ENCODE peak calls at places on chromosomes 4 and X, in six cellular contexts. H is left ventricle myocardium inferior, C is neuronal stem cell, J is heart left ventricle, A is thoracic aorta, F is cardiac muscle cell. S is an unnamed sample. For H3K36me3 and H3K27me3, the result is how much of the 10 kb centered on the place peaks cover.

GRCh38 chr4:90137545-90137944 is 10.4 kb downstream of the CCSER1 start:
- DNase-seq in H (no peak), C (no peak), J (no peak), A (no peak), F (no peak), S (no peak)

GRCh38 chr4:36385951-36386561 is 104.6 kb downstream of the DTHD1 start:
- DNase-seq in H (no peak), C (no peak), J (no peak), A (no peak), F (no peak), S (no peak)

GRCh38 chrX:18875256-18875878 is 108.5 kb downstream of the PHKA2 start:
- DNase-seq in H (no peak), C (no peak), J (no peak), A (no peak), F (no peak), S (no peak)

GRCh38 chrX:107710617-107711391 is 64.8 kb downstream of the TSC22D3 start:
- DNase-seq in H (no peak), C (peak), J (no peak), A (no peak), F (peak), S (peak)

GRCh38 chrX:49190783-49191032 is 4.5 kb upstream of the PRICKLE3 start:
- DNase-seq in H (no peak), C (no peak), J (no peak), A (no peak), F (no peak), S (peak)

GRCh38 chr4:112348488-112349158 is 51.5 kb downstream of the ALPK1 start:
- DNase-seq in H (peak), C (peak), J (peak), A (no peak), F (peak), S (peak)

GRCh38 chr4:176561368-176561767 is 231.4 kb downstream of the VEGFC start:
- DNase-seq in H (no peak), C (no peak), J (no peak), A (no peak), F (no peak), S (no peak)

GRCh38 chr4:7842384-7843279 is 97.0 kb downstream of the AFAP1 start:
- DNase-seq in H (no peak), C (no peak), J (peak), A (peak), F (peak), S (no peak)

GRCh38 chr4:79663157-79663556 is 255.1 kb upstream of the GK2 start:
- DNase-seq in H (no peak), C (no peak), J (no peak), A (no peak), F (no peak), S (no peak)

GRCh38 chrX:368811-369562 is 17.7 kb downstream of the PPP2R3B start:
- DNase-seq in H (peak), C (no peak), J (peak), A (no peak), F (peak), S (peak)

GRCh38 chrX:112874614-112875013 is 34.0 kb upstream of the AMOT start:
- DNase-seq in H (no peak), C (no peak), J (no peak), A (no peak), F (no peak), S (no peak)

GRCh38 chrX:153944140-153944799 is at the start of gene RENBP:
- DNase-seq in H (peak), C (no peak), J (peak), A (no peak), F (no peak), S (peak)
- H3K4me3 ChIP-seq in H (peak), C (peak), J (peak), A (peak), F (peak), S (peak)

GRCh38 chr4:102551946-102552575 is 50.9 kb downstream of the NFKB1 start:
- DNase-seq in H (no peak), C (no peak), J (no peak), A (no peak), F (no peak), S (no peak)

GRCh38 chr4:102554482-102554881 is 53.3 kb downstream of the NFKB1 start:
- DNase-seq in H (peak), C (no peak), J (peak), A (no peak), F (peak), S (no peak)

GRCh38 chr4:102554988-102555387 is 53.8 kb downstream of the NFKB1 start:
- DNase-seq in H (no peak), C (no peak), J (no peak), A (no peak), F (no peak), S (no peak)

GRCh38 chr4:102552781-102553180 is 51.6 kb downstream of the NFKB1 start:
- DNase-seq in H (no peak), C (no peak), J (no peak), A (no peak), F (peak), S (no peak)

GRCh38 chr4:102553982-102554381 is 52.8 kb downstream of the NFKB1 start:
- DNase-seq in H (no peak), C (no peak), J (no peak), A (no peak), F (no peak), S (no peak)
- H3K36me3 ChIP-seq in H (under half), C (under half), J (under half), A (under half), F (under half), S (under half)

DNA sequence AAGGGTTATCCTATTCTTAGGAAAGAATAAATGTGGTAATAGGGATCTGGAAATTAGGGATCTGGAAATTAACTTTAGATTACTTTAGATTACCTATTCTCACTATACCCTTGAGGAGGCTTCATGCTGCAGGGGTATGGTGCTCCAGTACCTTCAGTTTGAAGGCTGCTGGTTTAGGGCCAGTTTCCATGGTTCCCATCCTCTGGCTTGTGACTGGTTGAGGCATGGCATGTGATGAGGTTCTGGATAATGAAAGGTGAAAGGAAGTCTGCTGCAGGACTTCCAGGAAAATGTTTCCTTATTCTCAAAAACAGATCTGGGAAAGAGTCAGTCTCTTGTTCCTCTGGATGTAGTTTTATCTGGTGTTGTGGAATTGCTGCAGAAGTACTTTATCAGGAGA is 25.9 kb downstream of the FRAS1 start:
- DNase-seq in H (no peak), C (no peak), J (no peak), A (no peak), F (no peak), S (no peak)
- H3K27me3 ChIP-seq in H (under half), C (under half), J (under half), A (under half), F (under half), S (under half)

GRCh38 chr4:143421609-143422008 is 84.9 kb downstream of the GAB1 start:
- DNase-seq in H (no peak), C (no peak), J (no peak), A (no peak), F (no peak), S (no peak)

GRCh38 chr4:143420227-143420626 is 83.6 kb downstream of the GAB1 start:
- DNase-seq in H (no peak), C (no peak), J (no peak), A (no peak), F (no peak), S (no peak)

GRCh38 chr4:143417679-143418403 is 81.2 kb downstream of the GAB1 start:
- DNase-seq in H (no peak), C (no peak), J (no peak), A (no peak), F (no peak), S (no peak)
- H3K4me3 ChIP-seq in H (no peak), C (no peak), J (no peak), A (no peak), F (no peak), S (no peak)

GRCh38 chr4:139524062-139524631 is 31.9 kb downstream of the SETD7 start:
- DNase-seq in H (no peak), C (no peak), J (no peak), A (no peak), F (no peak), S (no peak)
- H3K36me3 ChIP-seq in H (half or more), C (under half), J (half or more), A (under half), F (under half), S (under half)

DNA sequence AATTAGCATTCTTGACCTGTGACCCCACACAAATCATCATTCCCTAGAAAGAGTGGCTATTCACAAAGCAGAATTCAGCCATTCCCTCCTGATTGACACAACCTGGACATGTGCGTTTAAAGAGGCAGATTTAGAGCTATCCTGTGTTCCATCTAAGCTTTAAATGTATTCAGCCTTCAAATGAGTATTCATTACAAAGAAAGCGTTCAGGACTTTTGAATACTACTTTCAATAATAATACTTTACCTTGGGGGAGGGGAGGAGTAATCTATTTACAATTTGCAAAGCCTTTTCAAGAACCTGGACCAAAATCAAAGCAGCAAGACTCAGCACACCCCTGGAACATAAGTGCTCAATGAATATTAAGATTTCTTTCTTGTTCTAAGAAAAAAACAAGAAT is 22.5 kb upstream of the GPC4 start:
- DNase-seq in H (no peak), C (no peak), J (no peak), A (no peak), F (no peak), S (no peak)
- H3K27me3 ChIP-seq in H (under half), C (under half), J (under half), A (under half), F (under half), S (under half)

GRCh38 chr4:143089291-143089690 is 95.4 kb upstream of the USP38 start:
- DNase-seq in H (no peak), C (peak), J (no peak), A (no peak), F (peak), S (no peak)
- H3K4me3 ChIP-seq in H (no peak), C (no peak), J (no peak), A (no peak), F (no peak), S (no peak)

GRCh38 chr4:67632492-67632891 is 68.5 kb downstream of the UBA6 start:
- DNase-seq in H (no peak), C (no peak), J (no peak), A (no peak), F (no peak), S (no peak)

GRCh38 chr4:67634741-67635140 is 66.2 kb downstream of the UBA6 start:
- DNase-seq in H (no peak), C (no peak), J (no peak), A (no peak), F (no peak), S (no peak)

GRCh38 chr4:67635331-67635730 is 65.6 kb downstream of the UBA6 start:
- DNase-seq in H (no peak), C (no peak), J (no peak), A (no peak), F (no peak), S (no peak)

GRCh38 chr4:67638157-67638556 is 62.8 kb downstream of the UBA6 start:
- DNase-seq in H (no peak), C (no peak), J (no peak), A (no peak), F (no peak), S (no peak)
- H3K36me3 ChIP-seq in H (under half), C (under half), J (half or more), A (under half), F (under half), S (under half)